ENCODE peak calls at places on chromosomes 16 and 17, in eight cellular contexts. A, E, V, H, Q, D, Y and G are unnamed samples.

GRCh38 chr17:72657467-72658317 is 434.8 kb downstream of the SLC39A11 start:
- DNase-seq in V (peak), E (no peak), Q (peak), H (no peak), Y (no peak), A (no peak), D (no peak), G (no peak)

GRCh38 chr16:85036398-85037049 is 8.9 kb downstream of the KIAA0513 start:
- DNase-seq in E (no peak), Q (no peak), D (no peak), Y (no peak), V (no peak), A (no peak), H (no peak), G (no peak)

GRCh38 chr17:32671891-32672290 is 185.1 kb downstream of the CDK5R1 start:
- DNase-seq in H (no peak), V (no peak), E (no peak), A (no peak), D (no peak), Y (no peak), Q (peak), G (peak)

GRCh38 chr16:11699234-11699894 is 31.1 kb downstream of the SNN start:
- DNase-seq in H (no peak), Q (no peak), A (no peak), D (no peak), Y (no peak), V (no peak), E (no peak), G (no peak)

GRCh38 chr17:71764507-71764906 is 356.3 kb upstream of the SOX9 start:
- DNase-seq in E (no peak), Y (no peak), V (peak), Q (peak), H (peak), D (peak), A (no peak), G (no peak)

GRCh38 chr17:42563543-42563942 is 1.6 kb downstream of the COASY start:
- DNase-seq in Q (no peak), Y (no peak), A (no peak), V (no peak), D (no peak), H (no peak), E (no peak), G (no peak)

GRCh38 chr17:17963066-17963465 is 9.1 kb downstream of the TOM1L2 start:
- DNase-seq in Q (no peak), E (no peak), D (no peak), V (no peak), A (no peak), H (no peak), Y (no peak), G (no peak)

GRCh38 chr16:3182608-3183444 is 5.2 kb upstream of the OR1F1 start:
- DNase-seq in H (no peak), Q (peak), E (no peak), Y (no peak), D (peak), A (no peak), V (no peak), G (no peak)

GRCh38 chr17:66354981-66355380 is 52.6 kb downstream of the PRKCA start:
- DNase-seq in H (no peak), V (no peak), D (no peak), Y (peak), E (no peak), A (no peak), Q (no peak), G (no peak)

GRCh38 chr16:72554935-72555334 is 383.0 kb upstream of the PMFBP1 start:
- DNase-seq in E (no peak), H (no peak), Y (no peak), V (no peak), D (no peak), Q (no peak), A (no peak), G (no peak)

GRCh38 chr17:29240477-29240876 is 6.2 kb upstream of the CRYBA1 start:
- DNase-seq in V (no peak), Y (no peak), E (no peak), Q (no peak), D (no peak), A (no peak), H (no peak), G (no peak)

GRCh38 chr16:30786115-30786935 is 680 bp downstream of the ZNF629 start:
- DNase-seq in Q (no peak), A (no peak), H (no peak), Y (no peak), D (peak), V (peak), E (no peak), G (no peak)

GRCh38 chr16:81491522-81492188 is 47.0 kb downstream of the CMIP start:
- DNase-seq in A (no peak), Q (no peak), V (no peak), D (no peak), H (no peak), Y (no peak), E (no peak), G (no peak)

GRCh38 chr17:30086896-30087295 is 29.7 kb upstream of the NSRP1 start:
- DNase-seq in H (peak), Y (no peak), V (no peak), E (no peak), D (no peak), Q (no peak), A (no peak), G (no peak)

GRCh38 chr17:19544366-19544765 is 10.7 kb downstream of the SLC47A1 start:
- DNase-seq in V (no peak), H (no peak), Y (no peak), E (no peak), D (no peak), A (no peak), Q (no peak), G (no peak)

GRCh38 chr17:82494236-82495055 is 25.1 kb upstream of the FOXK2 start:
- DNase-seq in A (peak), E (peak), D (peak), Q (peak), V (peak), Y (peak), H (peak), G (peak)

GRCh38 chr17:16354585-16354984 is 1.3 kb upstream of the CENPV start:
- DNase-seq in D (no peak), Y (no peak), V (no peak), E (no peak), H (no peak), A (no peak), Q (no peak), G (no peak)

GRCh38 chr16:1040346-1040745 is 32.2 kb upstream of the SSTR5 start:
- DNase-seq in H (no peak), A (no peak), E (no peak), Y (no peak), V (no peak), Q (no peak), D (no peak), G (no peak)

GRCh38 chr16:69566437-69567030 is 768 bp downstream of the NFAT5 start:
- DNase-seq in V (peak), D (peak), A (no peak), E (peak), H (peak), Q (peak), Y (peak), G (peak)

GRCh38 chr16:63702981-63703590 is 1418.8 kb downstream of the CDH11 start:
- DNase-seq in V (peak), Q (peak), H (no peak), Y (no peak), D (peak), A (no peak), E (no peak), G (no peak)

GRCh38 chr16:66254751-66255150 is 111.7 kb upstream of the CDH5 start:
- DNase-seq in D (no peak), V (no peak), Q (no peak), E (no peak), A (no peak), H (no peak), Y (no peak), G (no peak)

GRCh38 chr17:18184143-18185007 is 747 bp downstream of the ALKBH5 start:
- DNase-seq in D (peak), V (peak), Y (no peak), H (peak), Q (peak), A (no peak), E (peak), G (peak)

GRCh38 chr16:87851601-87852000 is 17.7 kb downstream of the SLC7A5 start:
- DNase-seq in Q (no peak), H (no peak), E (no peak), D (peak), V (no peak), A (no peak), Y (no peak), G (no peak)

GRCh38 chr17:18124346-18125126 is 16.0 kb downstream of the MYO15A start:
- DNase-seq in Y (no peak), A (no peak), E (no peak), Q (no peak), V (no peak), H (no peak), D (no peak), G (no peak)

GRCh38 chr16:51317575-51317974 is 166.5 kb upstream of the SALL1 start:
- DNase-seq in D (no peak), Q (no peak), Y (no peak), H (no peak), E (no peak), A (no peak), V (no peak), G (no peak)

GRCh38 chr17:77864234-77865108 is 94.0 kb upstream of the TNRC6C start:
- DNase-seq in V (no peak), A (no peak), Y (no peak), H (no peak), Q (peak), D (no peak), E (no peak), G (no peak)

GRCh38 chr16:89330177-89330856 is 112.8 kb downstream of the ZNF778 start:
- DNase-seq in E (peak), V (no peak), Y (no peak), A (no peak), D (no peak), Q (no peak), H (no peak), G (peak)

GRCh38 chr17:56284501-56284900 is 131.2 kb downstream of the ANKFN1 start:
- DNase-seq in V (no peak), Q (no peak), A (no peak), H (no peak), D (no peak), Y (peak), E (no peak), G (no peak)

GRCh38 chr17:76136276-76137025 is 4.6 kb downstream of the FOXJ1 start:
- DNase-seq in A (no peak), V (peak), Q (no peak), Y (no peak), H (no peak), D (no peak), E (no peak), G (no peak)

GRCh38 chr17:57104461-57105175 is 19.6 kb downstream of the AKAP1 start:
- DNase-seq in D (no peak), A (peak), Q (no peak), Y (no peak), E (no peak), H (no peak), V (no peak), G (no peak)

GRCh38 chr16:14070555-14070876 is 603 bp upstream of the MRTFB start:
- DNase-seq in V (no peak), D (no peak), Y (no peak), A (no peak), E (no peak), Q (no peak), H (no peak), G (no peak)

GRCh38 chr17:18854956-18855355 is 3.0 kb upstream of the PRPSAP2 start:
- DNase-seq in H (no peak), Y (no peak), V (no peak), Q (no peak), E (no peak), A (no peak), D (no peak), G (no peak)

GRCh38 chr17:74682028-74682427 is 30.7 kb downstream of the CD300LF start:
- DNase-seq in D (no peak), E (no peak), Q (no peak), H (no peak), A (no peak), Y (no peak), V (no peak), G (no peak)

GRCh38 chr17:71941920-71942319 is 178.9 kb upstream of the SOX9 start:
- DNase-seq in E (no peak), Y (no peak), Q (no peak), D (peak), A (no peak), H (no peak), V (no peak), G (no peak)